ENCODE peak calls at places on chromosomes 13 and 19, in four cellular contexts. Z is AML-193; W is EH; H is stimulated activated naive CD4-positive, alpha-beta T cell. T is an unnamed sample.

GRCh38 chr19:4556574-4557185 is 2.8 kb downstream of the SEMA6B start:
- DNase-seq in Z (no peak), W (peak), H (no peak), T (peak)

GRCh38 chr13:43872181-43872580 is 7.4 kb downstream of the CCDC122 start:
- DNase-seq in Z (no peak), W (peak), H (no peak), T (no peak)

GRCh38 chr19:50843205-50843604 is 9.8 kb upstream of the KLK15 start:
- DNase-seq in Z (no peak), W (no peak), H (no peak), T (no peak)

GRCh38 chr13:67632590-67632989 is 402.5 kb upstream of the PCDH9 start:
- DNase-seq in Z (peak), W (no peak), H (no peak), T (no peak)

GRCh38 chr19:21358768-21359451 is at the start of gene ZNF738:
- DNase-seq in Z (peak), W (peak), H (peak), T (peak)

GRCh38 chr13:110916671-110917142 is 1.8 kb upstream of the ANKRD10 start:
- DNase-seq in Z (no peak), W (peak), H (no peak), T (peak)

GRCh38 chr13:51364404-51365008 is 25.0 kb downstream of the SERPINE3 start:
- DNase-seq in Z (no peak), W (peak), H (no peak), T (no peak)

GRCh38 chr13:85665286-85665685 is 133.9 kb downstream of the SLITRK6 start:
- DNase-seq in Z (no peak), W (peak), H (no peak), T (peak)

GRCh38 chr19:9939301-9939913 is 3.1 kb upstream of the OLFM2 start:
- DNase-seq in Z (no peak), W (peak), H (no peak), T (no peak)

GRCh38 chr19:5891938-5892771 is 11.4 kb downstream of the NDUFA11 start:
- DNase-seq in Z (no peak), W (peak), H (no peak), T (no peak)

GRCh38 chr19:925912-926594 is at the start of gene ARID3A:
- DNase-seq in Z (no peak), W (no peak), H (peak), T (peak)

GRCh38 chr19:40467007-40467565 is 285 bp downstream of the SPTBN4 start:
- DNase-seq in Z (no peak), W (no peak), H (no peak), T (no peak)

GRCh38 chr19:34364830-34365462 is at the start of gene GPI:
- DNase-seq in Z (peak), W (peak), H (peak), T (peak)

GRCh38 chr19:38388310-38389100 is at the start of gene SPRED3:
- DNase-seq in Z (no peak), W (peak), H (peak), T (peak)

GRCh38 chr19:31560771-31561080 is 211.5 kb upstream of the TSHZ3 start:
- DNase-seq in Z (no peak), W (no peak), H (no peak), T (no peak)

GRCh38 chr13:110023729-110024645 is 237.6 kb upstream of the IRS2 start:
- DNase-seq in Z (no peak), W (peak), H (no peak), T (no peak)

GRCh38 chr13:30313307-30313706 is 6.0 kb upstream of the KATNAL1 start:
- DNase-seq in Z (no peak), W (no peak), H (no peak), T (no peak)

GRCh38 chr19:41218615-41219507 is at the start of gene AXL:
- DNase-seq in Z (no peak), W (peak), H (no peak), T (peak)

GRCh38 chr13:98761126-98761978 is 8.9 kb upstream of the SLC15A1 start:
- DNase-seq in Z (no peak), W (peak), H (no peak), T (peak)

GRCh38 chr13:46753137-46753536 is 43.8 kb downstream of the ESD start:
- DNase-seq in Z (no peak), W (no peak), H (no peak), T (no peak)

GRCh38 chr13:23660249-23660648 is 90.0 kb downstream of the TNFRSF19 start:
- DNase-seq in Z (no peak), W (no peak), H (no peak), T (no peak)

GRCh38 chr19:22527554-22527953 is 105.4 kb upstream of the ZNF98 start:
- DNase-seq in Z (no peak), W (no peak), H (no peak), T (no peak)

GRCh38 chr19:8702350-8702749 is 3.8 kb upstream of the ACTL9 start:
- DNase-seq in Z (no peak), W (no peak), H (no peak), T (peak)

T was measured in epithelial cell of esophagus.